ENCODE peak calls at places on chromosomes 12 and 14, in seven cellular contexts. One of them, this sample, is unnamed. For H3K36me3, the result is how much of the 10 kb centered on the place peaks cover.

GRCh38 chr12:59086124-59086523 is 165.8 kb upstream of the LRIG3 start:
- DNase-seq in colonic mucosa: no peak
- DNase-seq in heart right ventricle: no peak
- DNase-seq in heart left ventricle: no peak
- DNase-seq in A673: no peak
- DNase-seq in PC-9: no peak
- DNase-seq in uterus: no peak
- DNase-seq in this sample: no peak

GRCh38 chr14:105974902-105975301 is 448.5 kb downstream of the TMEM121 start:
- DNase-seq in colonic mucosa: no peak
- DNase-seq in heart right ventricle: no peak
- DNase-seq in heart left ventricle: no peak
- DNase-seq in A673: peak
- DNase-seq in PC-9: no peak
- DNase-seq in uterus: no peak
- DNase-seq in this sample: peak

GRCh38 chr12:107845226-107845979 is 70.9 kb downstream of the ASCL4 start:
- DNase-seq in colonic mucosa: no peak
- DNase-seq in heart right ventricle: no peak
- DNase-seq in heart left ventricle: no peak
- DNase-seq in A673: no peak
- DNase-seq in PC-9: no peak
- DNase-seq in uterus: no peak
- DNase-seq in this sample: no peak

GRCh38 chr14:96002511-96002884 is 36.7 kb upstream of the C14orf132 start:
- DNase-seq in colonic mucosa: no peak
- DNase-seq in heart right ventricle: no peak
- DNase-seq in heart left ventricle: no peak
- DNase-seq in A673: no peak
- DNase-seq in PC-9: no peak
- DNase-seq in uterus: no peak
- DNase-seq in this sample: no peak

GRCh38 chr12:86264451-86265328 is 8.5 kb upstream of the MGAT4C start:
- DNase-seq in colonic mucosa: peak
- DNase-seq in heart right ventricle: no peak
- DNase-seq in heart left ventricle: peak
- DNase-seq in A673: no peak
- DNase-seq in PC-9: peak
- DNase-seq in uterus: no peak
- DNase-seq in this sample: peak

GRCh38 chr14:101599234-101599885 is 38.1 kb downstream of the DIO3 start:
- DNase-seq in colonic mucosa: peak
- DNase-seq in heart right ventricle: no peak
- DNase-seq in heart left ventricle: no peak
- DNase-seq in A673: no peak
- DNase-seq in PC-9: no peak
- DNase-seq in uterus: no peak
- DNase-seq in this sample: no peak

GRCh38 chr14:72716471-72716870 is 177.4 kb downstream of the DPF3 start:
- DNase-seq in colonic mucosa: no peak
- DNase-seq in heart right ventricle: no peak
- DNase-seq in heart left ventricle: no peak
- DNase-seq in A673: no peak
- DNase-seq in PC-9: no peak
- DNase-seq in uterus: no peak
- DNase-seq in this sample: no peak

GRCh38 chr12:66627270-66627987 is 51.4 kb downstream of the GRIP1 start:
- DNase-seq in colonic mucosa: no peak
- DNase-seq in heart right ventricle: peak
- DNase-seq in heart left ventricle: no peak
- DNase-seq in A673: peak
- DNase-seq in PC-9: no peak
- DNase-seq in uterus: no peak
- DNase-seq in this sample: no peak

GRCh38 chr14:66315548-66315947 is 170.6 kb upstream of the CCDC196 start:
- DNase-seq in colonic mucosa: no peak
- DNase-seq in heart right ventricle: no peak
- DNase-seq in heart left ventricle: no peak
- DNase-seq in A673: no peak
- DNase-seq in PC-9: no peak
- DNase-seq in uterus: no peak
- DNase-seq in this sample: no peak

GRCh38 chr12:132506328-132506727 is 16.4 kb downstream of the FBRSL1 start:
- DNase-seq in colonic mucosa: no peak
- DNase-seq in heart right ventricle: no peak
- DNase-seq in heart left ventricle: no peak
- DNase-seq in A673: no peak
- DNase-seq in PC-9: no peak
- DNase-seq in uterus: no peak
- DNase-seq in this sample: no peak

GRCh38 chr12:27554003-27554402 is 30.0 kb downstream of the PPFIBP1 start:
- DNase-seq in colonic mucosa: no peak
- DNase-seq in heart right ventricle: no peak
- DNase-seq in heart left ventricle: no peak
- DNase-seq in A673: no peak
- DNase-seq in PC-9: no peak
- DNase-seq in uterus: no peak
- DNase-seq in this sample: no peak

GRCh38 chr12:77723308-77723707 is 107.4 kb upstream of the NAV3 start:
- DNase-seq in colonic mucosa: no peak
- DNase-seq in heart right ventricle: no peak
- DNase-seq in heart left ventricle: no peak
- DNase-seq in A673: no peak
- DNase-seq in PC-9: no peak
- DNase-seq in uterus: no peak
- DNase-seq in this sample: no peak

GRCh38 chr12:56071648-56072047 is 8.3 kb upstream of the ERBB3 start:
- DNase-seq in colonic mucosa: no peak
- DNase-seq in heart right ventricle: no peak
- DNase-seq in heart left ventricle: no peak
- DNase-seq in A673: no peak
- DNase-seq in PC-9: peak
- DNase-seq in uterus: no peak
- DNase-seq in this sample: no peak

GRCh38 chr14:96674121-96674520 is 123.1 kb upstream of the VRK1 start:
- DNase-seq in colonic mucosa: no peak
- DNase-seq in heart right ventricle: no peak
- DNase-seq in heart left ventricle: no peak
- DNase-seq in A673: no peak
- DNase-seq in PC-9: no peak
- DNase-seq in uterus: no peak
- DNase-seq in this sample: no peak

GRCh38 chr14:105075364-105076295 is 10.4 kb upstream of the GPR132 start:
- DNase-seq in colonic mucosa: peak
- DNase-seq in heart right ventricle: peak
- DNase-seq in heart left ventricle: peak
- DNase-seq in A673: no peak
- DNase-seq in PC-9: no peak
- DNase-seq in uterus: no peak
- DNase-seq in this sample: no peak

GRCh38 chr12:6536894-6537579 is 2.7 kb downstream of the GAPDH start:
- DNase-seq in colonic mucosa: no peak
- DNase-seq in heart right ventricle: no peak
- DNase-seq in heart left ventricle: no peak
- DNase-seq in A673: no peak
- DNase-seq in PC-9: peak
- DNase-seq in uterus: no peak
- DNase-seq in this sample: no peak

GRCh38 chr12:117143008-117143532 is 43.9 kb upstream of the TESC start:
- DNase-seq in colonic mucosa: no peak
- DNase-seq in heart right ventricle: no peak
- DNase-seq in heart left ventricle: no peak
- DNase-seq in A673: no peak
- DNase-seq in PC-9: peak
- DNase-seq in uterus: no peak
- DNase-seq in this sample: peak

GRCh38 chr12:57811028-57811755 is 7.3 kb downstream of the AVIL start:
- DNase-seq in colonic mucosa: no peak
- DNase-seq in heart right ventricle: no peak
- DNase-seq in heart left ventricle: no peak
- DNase-seq in A673: no peak
- DNase-seq in PC-9: no peak
- DNase-seq in uterus: no peak
- DNase-seq in this sample: no peak

GRCh38 chr12:74401966-74402365 is 135.7 kb upstream of the ATXN7L3B start:
- DNase-seq in colonic mucosa: no peak
- DNase-seq in heart right ventricle: no peak
- DNase-seq in heart left ventricle: no peak
- DNase-seq in A673: no peak
- DNase-seq in PC-9: no peak
- DNase-seq in uterus: no peak
- DNase-seq in this sample: no peak

GRCh38 chr14:68246074-68246980 is 426.7 kb downstream of the RAD51B start:
- DNase-seq in colonic mucosa: no peak
- DNase-seq in heart right ventricle: peak
- DNase-seq in heart left ventricle: no peak
- DNase-seq in A673: peak
- DNase-seq in PC-9: no peak
- DNase-seq in uterus: no peak
- DNase-seq in this sample: no peak

GRCh38 chr12:107091381-107091780 is 2.0 kb downstream of the CRY1 start:
- DNase-seq in colonic mucosa: no peak
- DNase-seq in heart right ventricle: peak
- DNase-seq in heart left ventricle: no peak
- DNase-seq in A673: peak
- DNase-seq in PC-9: no peak
- DNase-seq in uterus: peak
- DNase-seq in this sample: no peak

GRCh38 chr12:104350211-104350908 is 46.8 kb downstream of the EID3 start:
- DNase-seq in colonic mucosa: no peak
- DNase-seq in heart right ventricle: no peak
- DNase-seq in heart left ventricle: no peak
- DNase-seq in A673: no peak
- DNase-seq in PC-9: no peak
- DNase-seq in uterus: no peak
- DNase-seq in this sample: no peak
- H3K36me3 ChIP-seq in colonic mucosa: under half
- H3K36me3 ChIP-seq in heart right ventricle: half or more
- H3K36me3 ChIP-seq in heart left ventricle: half or more
- H3K36me3 ChIP-seq in A673: half or more
- H3K36me3 ChIP-seq in PC-9: half or more
- H3K36me3 ChIP-seq in uterus: under half
- H3K36me3 ChIP-seq in this sample: under half

DNA sequence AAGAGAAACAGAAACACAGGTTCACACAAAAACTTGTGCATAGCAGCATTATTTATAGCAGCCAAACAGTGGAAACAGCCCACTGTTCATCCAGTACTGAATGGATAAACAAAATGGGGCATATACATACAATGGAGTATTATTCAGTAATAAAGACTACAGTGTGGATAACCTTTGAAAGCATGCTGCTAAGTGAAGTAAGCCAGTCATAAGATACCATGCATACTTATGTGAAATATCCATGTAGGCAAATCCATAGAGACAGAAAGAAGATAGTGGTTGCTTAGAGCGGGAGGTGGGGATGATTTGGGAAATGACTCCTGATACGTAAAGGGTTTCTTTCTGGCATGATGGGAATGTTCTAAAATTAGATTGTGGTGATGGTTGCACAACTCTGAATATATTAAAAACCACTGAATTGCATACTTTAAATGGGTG is 99.4 kb downstream of the CRADD start:
- DNase-seq in colonic mucosa: no peak
- DNase-seq in heart right ventricle: no peak
- DNase-seq in heart left ventricle: no peak
- DNase-seq in A673: peak
- DNase-seq in PC-9: no peak
- DNase-seq in uterus: no peak
- DNase-seq in this sample: no peak
- H3K4me3 ChIP-seq in colonic mucosa: no peak
- H3K4me3 ChIP-seq in heart right ventricle: no peak
- H3K4me3 ChIP-seq in heart left ventricle: no peak
- H3K4me3 ChIP-seq in A673: no peak
- H3K4me3 ChIP-seq in PC-9: no peak
- H3K4me3 ChIP-seq in uterus: no peak
- H3K4me3 ChIP-seq in this sample: no peak

DNA sequence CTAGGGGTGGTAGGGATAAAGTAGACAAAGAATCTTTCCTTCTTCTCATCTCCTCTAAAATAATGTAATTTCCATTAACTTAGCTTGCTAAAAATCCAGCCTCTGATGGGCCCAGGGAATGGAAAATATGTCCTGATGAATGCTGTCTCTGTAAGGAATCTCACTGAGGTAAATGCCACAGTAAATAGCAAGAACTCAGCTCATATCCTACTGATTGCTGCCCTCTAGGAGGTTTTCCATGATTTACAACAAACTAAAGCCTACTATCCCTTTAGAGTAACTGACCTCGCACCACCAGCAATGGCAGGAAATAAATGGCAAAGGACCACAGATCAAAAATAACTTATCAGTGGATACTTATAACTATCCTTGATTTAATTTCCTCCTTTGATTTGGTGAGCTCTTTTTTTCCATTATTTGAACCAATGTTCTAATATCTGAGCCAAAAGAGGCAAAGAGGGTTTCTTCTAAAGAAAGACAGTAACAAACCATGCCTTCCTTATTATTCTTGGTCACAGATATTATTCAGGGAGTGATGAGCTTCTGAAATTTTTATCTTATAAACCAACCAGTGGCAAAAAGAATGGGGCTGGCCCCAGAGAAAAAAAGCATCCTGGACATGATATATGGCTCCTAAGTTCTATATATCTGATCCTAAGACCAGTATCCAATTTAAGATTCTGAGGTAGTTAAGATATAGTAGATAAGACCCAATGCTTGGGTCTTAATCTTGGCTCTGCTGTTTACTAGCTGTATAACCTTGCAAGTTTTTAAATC is 43.7 kb downstream of the SENP1 start:
- DNase-seq in colonic mucosa: no peak
- DNase-seq in heart right ventricle: no peak
- DNase-seq in heart left ventricle: no peak
- DNase-seq in A673: no peak
- DNase-seq in PC-9: no peak
- DNase-seq in uterus: no peak
- DNase-seq in this sample: peak
- TF ChIP-seq CTCF in colonic mucosa: no peak
- TF ChIP-seq CTCF in heart right ventricle: no peak
- TF ChIP-seq CTCF in heart left ventricle: peak
- TF ChIP-seq CTCF in A673: no peak
- TF ChIP-seq CTCF in PC-9: peak
- TF ChIP-seq CTCF in uterus: no peak
- TF ChIP-seq CTCF in this sample: peak

GRCh38 chr14:74550071-74550470 is 56.5 kb downstream of the ISCA2 start:
- DNase-seq in colonic mucosa: no peak
- DNase-seq in heart right ventricle: no peak
- DNase-seq in heart left ventricle: peak
- DNase-seq in A673: no peak
- DNase-seq in PC-9: no peak
- DNase-seq in uterus: no peak
- DNase-seq in this sample: no peak

GRCh38 chr14:74551001-74551400 is 57.4 kb downstream of the ISCA2 start:
- DNase-seq in colonic mucosa: no peak
- DNase-seq in heart right ventricle: no peak
- DNase-seq in heart left ventricle: peak
- DNase-seq in A673: no peak
- DNase-seq in PC-9: no peak
- DNase-seq in uterus: no peak
- DNase-seq in this sample: no peak

GRCh38 chr14:74549588-74549987 is 56.0 kb downstream of the ISCA2 start:
- DNase-seq in colonic mucosa: no peak
- DNase-seq in heart right ventricle: no peak
- DNase-seq in heart left ventricle: peak
- DNase-seq in A673: no peak
- DNase-seq in PC-9: peak
- DNase-seq in uterus: no peak
- DNase-seq in this sample: no peak

GRCh38 chr14:74547331-74547927 is 53.9 kb downstream of the ISCA2 start:
- DNase-seq in colonic mucosa: no peak
- DNase-seq in heart right ventricle: no peak
- DNase-seq in heart left ventricle: peak
- DNase-seq in A673: no peak
- DNase-seq in PC-9: no peak
- DNase-seq in uterus: no peak
- DNase-seq in this sample: no peak

GRCh38 chr14:74548881-74549280 is 55.3 kb downstream of the ISCA2 start:
- DNase-seq in colonic mucosa: no peak
- DNase-seq in heart right ventricle: peak
- DNase-seq in heart left ventricle: peak
- DNase-seq in A673: no peak
- DNase-seq in PC-9: no peak
- DNase-seq in uterus: peak
- DNase-seq in this sample: no peak
- H3K36me3 ChIP-seq in colonic mucosa: under half
- H3K36me3 ChIP-seq in heart right ventricle: under half
- H3K36me3 ChIP-seq in heart left ventricle: under half
- H3K36me3 ChIP-seq in A673: under half
- H3K36me3 ChIP-seq in PC-9: under half
- H3K36me3 ChIP-seq in uterus: under half
- H3K36me3 ChIP-seq in this sample: under half

This sample was measured in Caco-2.